ENCODE peak calls at places on chromosomes 5 and 9, in ten cellular contexts. I, J, P, B, T, Q, R, U, W and N are unnamed samples.

GRCh38 chr5:151092750-151093149 is 11.9 kb upstream of the TNIP1 start:
- DNase-seq in Q (no peak), T (no peak), W (no peak), P (no peak), U (no peak), J (no peak), I (peak), B (no peak), R (peak), N (no peak)

GRCh38 chr5:171367424-171368370 is 20.0 kb upstream of the NPM1 start:
- DNase-seq in I (peak), B (no peak), J (no peak), Q (no peak), R (no peak), W (no peak), P (no peak), U (peak), T (no peak), N (no peak)

GRCh38 chr5:37840036-37840909 is at the start of gene GDNF:
- DNase-seq in B (no peak), W (no peak), J (no peak), Q (peak), P (no peak), I (peak), R (peak), U (peak), T (no peak), N (peak)

GRCh38 chr9:132234501-132235045 is 72.7 kb downstream of the NTNG2 start:
- DNase-seq in W (no peak), Q (no peak), R (no peak), U (no peak), P (no peak), T (no peak), B (no peak), I (no peak), J (no peak), N (no peak)

GRCh38 chr5:115543931-115544370 is 624 bp downstream of the FEM1C start:
- DNase-seq in W (no peak), T (peak), B (peak), P (peak), R (peak), I (peak), J (peak), Q (peak), U (no peak), N (no peak)

GRCh38 chr9:15786616-15787015 is 233.8 kb downstream of the CCDC171 start:
- DNase-seq in P (no peak), J (no peak), W (no peak), I (no peak), U (no peak), R (no peak), Q (no peak), B (no peak), T (no peak), N (no peak)

GRCh38 chr5:82670692-82671091 is 392.5 kb upstream of the RPS23 start:
- DNase-seq in I (no peak), W (no peak), J (no peak), P (no peak), B (no peak), T (no peak), Q (no peak), R (no peak), U (no peak), N (no peak)

GRCh38 chr9:128101690-128102089 is 25.8 kb downstream of the PTGES2 start:
- DNase-seq in T (no peak), W (no peak), U (no peak), Q (no peak), B (no peak), P (no peak), R (no peak), I (no peak), J (no peak), N (no peak)

GRCh38 chr5:12566441-12566840 is 662.2 kb upstream of the CTNND2 start:
- DNase-seq in T (no peak), R (no peak), J (no peak), P (no peak), B (no peak), Q (no peak), U (no peak), I (peak), W (no peak), N (no peak)

GRCh38 chr9:27524236-27524635 is at the start of gene IFNK:
- DNase-seq in P (no peak), T (no peak), J (no peak), R (no peak), B (no peak), U (no peak), I (no peak), W (no peak), Q (no peak), N (no peak)

GRCh38 chr5:179186801-179187200 is 126.6 kb downstream of the ZNF354C start:
- DNase-seq in I (no peak), J (no peak), W (no peak), Q (no peak), P (no peak), B (no peak), R (no peak), T (no peak), U (no peak), N (no peak)

GRCh38 chr5:98464737-98465330 is 308.6 kb upstream of the RGMB start:
- DNase-seq in W (no peak), Q (no peak), R (peak), P (no peak), I (no peak), B (no peak), U (no peak), T (no peak), J (no peak), N (no peak)

GRCh38 chr5:32283539-32284377 is 29.0 kb downstream of the MTMR12 start:
- DNase-seq in J (no peak), Q (no peak), I (peak), P (no peak), U (no peak), T (no peak), R (peak), B (no peak), W (no peak), N (no peak)

GRCh38 chr5:122896598-122897282 is 51.3 kb downstream of the SNX24 start:
- DNase-seq in W (no peak), Q (no peak), R (peak), I (peak), P (no peak), B (no peak), J (no peak), T (no peak), U (peak), N (no peak)

GRCh38 chr9:21696411-21696865 is 106.0 kb upstream of the MTAP start:
- DNase-seq in I (peak), T (no peak), U (no peak), B (no peak), P (no peak), J (no peak), R (no peak), W (no peak), Q (peak), N (no peak)

GRCh38 chr9:121718063-121718462 is 66.6 kb downstream of the DAB2IP start:
- DNase-seq in I (peak), P (no peak), U (no peak), B (no peak), J (no peak), R (no peak), W (no peak), Q (peak), T (no peak), N (no peak)

GRCh38 chr5:36965179-36965578 is 88.6 kb downstream of the NIPBL start:
- DNase-seq in U (no peak), J (no peak), I (no peak), R (no peak), W (no peak), B (no peak), P (no peak), Q (no peak), T (no peak), N (no peak)

GRCh38 chr9:107488400-107489143 is 997 bp downstream of the KLF4 start:
- DNase-seq in Q (peak), P (no peak), W (no peak), B (no peak), J (no peak), R (peak), I (peak), T (no peak), U (no peak), N (no peak)

GRCh38 chr5:133319244-133319643 is 267.4 kb downstream of the HSPA4 start:
- DNase-seq in P (no peak), R (no peak), B (no peak), U (no peak), Q (no peak), I (no peak), W (no peak), J (no peak), T (no peak), N (no peak)

GRCh38 chr9:4114569-4115505 is 185.0 kb downstream of the GLIS3 start:
- DNase-seq in R (peak), P (no peak), W (no peak), I (no peak), B (no peak), Q (no peak), U (no peak), J (no peak), T (no peak), N (no peak)

GRCh38 chr5:17796757-17797398 is 162.6 kb downstream of the TAF11L14 start:
- DNase-seq in W (no peak), Q (no peak), J (no peak), I (no peak), P (no peak), B (no peak), U (no peak), R (no peak), T (no peak), N (no peak)

GRCh38 chr5:153496835-153497234 is 6.4 kb downstream of the GRIA1 start:
- DNase-seq in U (peak), R (peak), Q (peak), I (peak), W (no peak), B (no peak), J (no peak), T (no peak), P (no peak), N (no peak)

GRCh38 chr5:58595952-58596351 is 13.1 kb downstream of the RAB3C start:
- DNase-seq in U (no peak), J (no peak), T (no peak), R (no peak), P (no peak), I (no peak), W (no peak), B (no peak), Q (no peak), N (no peak)

GRCh38 chr5:11851965-11852745 is 52.1 kb downstream of the CTNND2 start:
- DNase-seq in W (no peak), I (no peak), T (no peak), B (no peak), P (no peak), U (no peak), R (no peak), J (no peak), Q (no peak), N (no peak)

GRCh38 chr9:73153793-73154227 is 2.1 kb downstream of the ANXA1 start:
- DNase-seq in P (no peak), I (peak), B (no peak), J (no peak), W (no peak), R (peak), U (no peak), Q (no peak), T (no peak), N (no peak)

GRCh38 chr9:97860451-97861147 is 7.6 kb downstream of the FOXE1 start:
- DNase-seq in U (no peak), I (no peak), R (no peak), B (no peak), J (no peak), P (no peak), W (no peak), Q (no peak), T (no peak), N (no peak)

GRCh38 chr5:127041571-127041970 is 11.2 kb upstream of the MARCHF3 start:
- DNase-seq in W (no peak), J (no peak), Q (no peak), R (peak), B (no peak), U (no peak), I (peak), T (no peak), P (no peak), N (no peak)

GRCh38 chr9:91042024-91042423 is 240.4 kb downstream of the SYK start:
- DNase-seq in R (no peak), B (no peak), T (no peak), I (no peak), Q (no peak), P (no peak), W (no peak), U (no peak), J (no peak), N (no peak)

GRCh38 chr5:147534172-147534951 is 24.5 kb upstream of the DPYSL3 start:
- DNase-seq in P (no peak), T (no peak), W (no peak), U (no peak), J (no peak), Q (no peak), R (peak), I (peak), B (no peak), N (no peak)